ENCODE peak calls at places on chromosomes 5 and 9, in five cellular contexts. Y is fibroblast of pulmonary artery, W is fibroblast of lung, Z is A549, I is right lobe of liver. M is an unnamed sample.

GRCh38 chr5:179765400-179765799 is 28.4 kb upstream of the LTC4S start:
- DNase-seq in I (no peak), Z (peak), W (peak), Y (peak), M (no peak)

GRCh38 chr9:93869863-93870262 is 85.3 kb downstream of the BARX1 start:
- DNase-seq in I (no peak), W (no peak), Z (no peak), Y (no peak), M (no peak)

GRCh38 chr9:7115606-7116005 is 357.8 kb downstream of the KDM4C start:
- DNase-seq in I (no peak), W (no peak), Z (no peak), Y (peak), M (no peak)

GRCh38 chr5:35129276-35129675 is 81.5 kb upstream of the AGXT2 start:
- DNase-seq in W (peak), Z (no peak), I (no peak), Y (peak), M (no peak)

GRCh38 chr5:53970510-53970909 is 339.9 kb downstream of the ARL15 start:
- DNase-seq in W (no peak), I (no peak), Y (no peak), Z (no peak), M (no peak)

GRCh38 chr5:176693477-176693851 is 46.2 kb downstream of the TSPAN17 start:
- DNase-seq in Z (no peak), I (no peak), Y (peak), W (no peak), M (no peak)

GRCh38 chr5:141513627-141514329 is 24.9 kb downstream of the PCDHGC5 start:
- DNase-seq in W (peak), Y (peak), I (peak), Z (no peak), M (peak)

GRCh38 chr5:80569086-80569960 is 757 bp downstream of the ANKRD34B start:
- DNase-seq in I (no peak), Y (no peak), Z (no peak), W (no peak), M (no peak)

GRCh38 chr5:97133106-97133505 is 9.3 kb downstream of the LIX1 start:
- DNase-seq in Y (peak), Z (no peak), W (no peak), I (no peak), M (no peak)

GRCh38 chr5:73630760-73631159 is 4.8 kb downstream of the ARHGEF28 start:
- DNase-seq in I (no peak), W (no peak), Y (no peak), Z (no peak), M (no peak)

GRCh38 chr9:114611516-114612271 is 603 bp downstream of the TMEM268 start:
- DNase-seq in W (peak), Z (peak), I (peak), Y (peak), M (peak)

GRCh38 chr5:153902026-153902425 is 136.7 kb downstream of the FAM114A2 start:
- DNase-seq in Z (no peak), W (no peak), I (no peak), Y (no peak), M (no peak)

GRCh38 chr5:113489299-113489698 is 1.0 kb upstream of the MCC start:
- DNase-seq in Y (peak), I (no peak), Z (peak), W (peak), M (peak)

GRCh38 chr9:83936523-83936922 is 15.3 kb upstream of the KIF27 start:
- DNase-seq in W (no peak), Y (no peak), I (no peak), Z (no peak), M (no peak)

GRCh38 chr9:130137081-130137869 is 34.9 kb upstream of the NCS1 start:
- DNase-seq in W (peak), I (no peak), Y (no peak), Z (no peak), M (no peak)

GRCh38 chr5:54171645-54172384 is 138.6 kb downstream of the ARL15 start:
- DNase-seq in Z (no peak), Y (peak), W (peak), I (peak), M (peak)

GRCh38 chr5:42499016-42499415 is 75.8 kb downstream of the GHR start:
- DNase-seq in W (no peak), I (no peak), Y (no peak), Z (no peak), M (no peak)

GRCh38 chr5:75886706-75887105 is 169.5 kb upstream of the POC5 start:
- DNase-seq in W (no peak), Y (peak), I (no peak), Z (no peak), M (no peak)

GRCh38 chr9:36898621-36899020 is 135.4 kb downstream of the PAX5 start:
- DNase-seq in Y (no peak), I (no peak), Z (no peak), W (no peak), M (no peak)

GRCh38 chr9:12819436-12820185 is 44.8 kb downstream of the LURAP1L start:
- DNase-seq in Z (peak), Y (no peak), I (no peak), W (no peak), M (peak)

GRCh38 chr9:130433168-130433946 is 11.4 kb upstream of the ASS1 start:
- DNase-seq in W (peak), I (peak), Y (peak), Z (peak), M (no peak)

GRCh38 chr5:66342316-66342715 is 198.2 kb downstream of the SREK1 start:
- DNase-seq in I (no peak), W (no peak), Z (no peak), Y (no peak), M (no peak)

GRCh38 chr9:93463638-93464248 is 10.4 kb upstream of the FAM120AOS start:
- DNase-seq in Y (no peak), W (no peak), I (no peak), Z (no peak), M (no peak)

GRCh38 chr5:77550416-77550815 is 58.3 kb upstream of the WDR41 start:
- DNase-seq in Z (no peak), W (no peak), I (no peak), Y (peak), M (no peak)

GRCh38 chr5:175306381-175306780 is 137.6 kb downstream of the DRD1 start:
- DNase-seq in Y (no peak), W (no peak), Z (peak), I (no peak), M (no peak)

GRCh38 chr5:74538206-74538661 is 102.3 kb downstream of the ENC1 start:
- DNase-seq in I (peak), Y (peak), W (peak), Z (peak), M (no peak)

GRCh38 chr9:26263451-26263850 is 585.2 kb upstream of the TUSC1 start:
- DNase-seq in Y (no peak), Z (no peak), I (no peak), W (no peak), M (peak)

GRCh38 chr5:55533806-55534435 is 843 bp downstream of the PLPP1 start:
- DNase-seq in Y (peak), I (no peak), W (peak), Z (peak), M (peak)

GRCh38 chr5:124457101-124457500 is 289.3 kb downstream of the ZNF608 start:
- DNase-seq in I (no peak), Z (no peak), Y (no peak), W (no peak), M (no peak)

GRCh38 chr5:154753792-154754191 is 1.4 kb upstream of the LARP1 start:
- DNase-seq in W (peak), Y (peak), Z (peak), I (no peak), M (no peak)

GRCh38 chr5:96427823-96428222 is 5.2 kb downstream of the PCSK1 start:
- DNase-seq in Z (no peak), W (peak), I (no peak), Y (peak), M (no peak)

GRCh38 chr9:122904466-122904822 is 715 bp downstream of the RC3H2 start:
- DNase-seq in Z (peak), I (peak), W (peak), Y (peak), M (peak)

GRCh38 chr5:141430332-141431113 is at the start of gene PCDHGA12:
- DNase-seq in I (no peak), Z (peak), Y (peak), W (peak), M (peak)

GRCh38 chr9:112711050-112711689 is 6.7 kb downstream of the INIP start:
- DNase-seq in W (peak), Z (peak), Y (peak), I (no peak), M (no peak)

GRCh38 chr5:169742773-169743296 is 105.8 kb downstream of the DOCK2 start:
- DNase-seq in I (no peak), Z (no peak), Y (peak), W (peak), M (no peak)

GRCh38 chr5:43409809-43410271 is 2.4 kb downstream of the CCL28 start:
- DNase-seq in W (no peak), I (no peak), Z (no peak), Y (no peak), M (no peak)

GRCh38 chr9:106758911-106759310 is 104.1 kb upstream of the ZNF462 start:
- DNase-seq in Y (no peak), I (no peak), W (no peak), Z (no peak), M (peak)

GRCh38 chr5:74174366-74174765 is 466.2 kb downstream of the ENC1 start:
- DNase-seq in Z (no peak), W (no peak), Y (no peak), I (no peak), M (no peak)

GRCh38 chr9:69919461-69920061 is 98.9 kb downstream of the CFAP95 start:
- DNase-seq in W (peak), Y (peak), I (no peak), Z (peak), M (peak)

GRCh38 chr9:69922646-69923045 is 102.0 kb downstream of the CFAP95 start:
- DNase-seq in Y (no peak), Z (no peak), W (no peak), I (no peak), M (no peak)

GRCh38 chr9:69916950-69917349 is 96.3 kb downstream of the CFAP95 start:
- DNase-seq in W (no peak), Y (no peak), I (no peak), Z (no peak), M (no peak)

GRCh38 chr9:69923972-69924371 is 103.4 kb downstream of the CFAP95 start:
- DNase-seq in Z (no peak), Y (no peak), I (no peak), W (no peak), M (no peak)

DNA sequence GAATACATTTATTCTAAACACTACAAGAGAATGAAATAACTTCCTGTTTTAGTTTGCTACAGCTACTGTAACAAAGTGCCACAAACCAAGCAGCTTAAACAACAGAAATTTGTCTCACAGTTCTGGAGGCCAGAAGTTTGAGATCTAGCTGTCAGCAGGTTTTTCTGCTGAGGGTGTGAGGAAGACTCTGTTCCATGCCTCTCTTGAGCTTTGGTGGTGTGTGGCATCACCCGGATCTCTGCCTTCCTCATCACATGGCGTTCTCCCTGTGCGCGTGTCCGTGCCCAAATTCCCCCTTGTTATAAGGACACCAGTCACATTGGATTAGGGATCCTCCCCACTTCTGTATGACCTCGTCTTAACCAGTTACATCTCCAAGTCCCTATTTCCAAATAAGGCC is 97.7 kb downstream of the CFAP95 start:
- DNase-seq in Z (no peak), Y (no peak), I (no peak), W (no peak), M (no peak)
- TF ChIP-seq CTCF in Z (no peak), Y (no peak), I (no peak), W (no peak), M (no peak)

GRCh38 chr9:109705515-109705914 is 74.5 kb upstream of the PALM2AKAP2 start:
- DNase-seq in Z (peak), Y (peak), W (peak), I (no peak), M (no peak)
- TF ChIP-seq CTCF in Z (no peak), Y (peak), W (no peak), I (peak), M (no peak)

DNA sequence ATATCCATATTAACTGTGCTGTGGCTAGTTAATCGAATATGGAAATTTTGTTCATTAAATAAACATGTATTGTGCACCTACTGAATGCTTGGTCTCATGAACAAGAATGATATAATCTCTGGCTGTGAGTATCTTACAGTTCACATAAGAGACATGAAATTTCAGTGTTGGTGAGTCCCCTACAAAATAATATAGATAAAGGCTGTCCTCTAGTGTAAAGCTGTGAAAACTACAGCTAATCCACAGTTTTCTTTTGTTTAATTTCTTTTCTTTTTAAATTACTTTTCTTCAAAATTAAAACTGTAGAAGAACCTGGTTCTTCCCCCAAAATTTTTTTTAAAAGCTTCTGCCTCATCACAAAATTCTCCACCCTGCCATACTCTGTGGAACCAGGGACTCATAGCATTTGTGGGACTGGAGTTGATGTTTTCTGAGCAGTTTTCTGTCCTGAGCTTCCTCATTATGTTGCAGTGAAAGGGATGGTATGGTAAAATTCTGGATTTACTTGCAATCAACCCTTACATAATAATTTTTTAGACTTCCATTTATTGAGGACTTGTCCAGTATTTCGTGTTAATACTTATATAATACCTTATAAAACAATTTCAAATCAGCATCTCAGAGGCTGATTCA is 135.0 kb downstream of the STK32A start:
- DNase-seq in W (peak), Z (peak), I (no peak), Y (peak), M (no peak)
- TF ChIP-seq CTCF in W (peak), Z (peak), I (peak), Y (peak), M (peak)

GRCh38 chr9:79569814-79570448 is 1.8 kb upstream of the TLE4 start:
- DNase-seq in Y (no peak), Z (no peak), I (no peak), W (no peak), M (no peak)

GRCh38 chr9:79570449-79571308 is 1.1 kb upstream of the TLE4 start:
- DNase-seq in W (peak), Y (peak), Z (peak), I (peak), M (peak)

GRCh38 chr9:79567671-79568098 is 4.1 kb upstream of the TLE4 start:
- DNase-seq in W (no peak), I (no peak), Z (peak), Y (no peak), M (no peak)

GRCh38 chr9:79571309-79572031 is at the start of gene TLE4:
- DNase-seq in I (peak), Y (peak), W (peak), Z (peak), M (peak)

DNA sequence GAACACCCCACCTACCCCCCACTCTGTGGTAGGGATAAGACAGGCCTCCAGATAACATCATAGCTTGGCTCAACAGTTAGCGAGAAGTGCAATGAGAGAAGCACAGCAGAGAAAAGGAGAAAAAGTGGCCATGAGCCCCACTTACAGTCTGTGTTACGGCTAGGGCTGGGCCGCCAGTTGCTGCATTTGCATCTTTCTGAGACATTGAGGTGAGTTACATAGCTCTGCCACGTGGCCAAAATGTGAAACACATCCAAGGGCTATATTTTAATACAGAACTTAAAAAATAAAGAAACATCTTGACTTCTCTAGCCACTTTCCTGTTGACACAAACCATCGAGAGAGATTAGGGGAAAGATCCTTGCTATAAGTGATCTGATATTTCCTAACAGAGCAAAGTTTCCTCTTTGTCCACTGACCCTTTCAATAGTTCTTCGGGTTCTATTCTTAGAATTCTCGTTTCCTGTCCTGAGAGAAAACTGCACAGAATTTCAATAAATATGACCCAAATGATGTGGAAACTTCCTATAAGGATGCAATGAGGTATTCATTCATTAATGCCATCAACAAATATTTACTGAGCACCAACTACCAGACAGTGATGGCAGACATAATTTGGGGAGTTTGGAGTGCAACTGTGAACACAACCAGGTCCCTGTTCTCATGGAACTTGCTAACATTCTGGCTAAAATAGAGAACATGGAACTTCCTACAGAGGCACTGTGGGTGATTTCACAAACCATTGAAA is 3.3 kb upstream of the TLE4 start:
- DNase-seq in I (no peak), W (no peak), Y (no peak), Z (peak), M (peak)
- TF ChIP-seq CTCF in I (no peak), W (no peak), Y (no peak), Z (no peak), M (peak)

DNA sequence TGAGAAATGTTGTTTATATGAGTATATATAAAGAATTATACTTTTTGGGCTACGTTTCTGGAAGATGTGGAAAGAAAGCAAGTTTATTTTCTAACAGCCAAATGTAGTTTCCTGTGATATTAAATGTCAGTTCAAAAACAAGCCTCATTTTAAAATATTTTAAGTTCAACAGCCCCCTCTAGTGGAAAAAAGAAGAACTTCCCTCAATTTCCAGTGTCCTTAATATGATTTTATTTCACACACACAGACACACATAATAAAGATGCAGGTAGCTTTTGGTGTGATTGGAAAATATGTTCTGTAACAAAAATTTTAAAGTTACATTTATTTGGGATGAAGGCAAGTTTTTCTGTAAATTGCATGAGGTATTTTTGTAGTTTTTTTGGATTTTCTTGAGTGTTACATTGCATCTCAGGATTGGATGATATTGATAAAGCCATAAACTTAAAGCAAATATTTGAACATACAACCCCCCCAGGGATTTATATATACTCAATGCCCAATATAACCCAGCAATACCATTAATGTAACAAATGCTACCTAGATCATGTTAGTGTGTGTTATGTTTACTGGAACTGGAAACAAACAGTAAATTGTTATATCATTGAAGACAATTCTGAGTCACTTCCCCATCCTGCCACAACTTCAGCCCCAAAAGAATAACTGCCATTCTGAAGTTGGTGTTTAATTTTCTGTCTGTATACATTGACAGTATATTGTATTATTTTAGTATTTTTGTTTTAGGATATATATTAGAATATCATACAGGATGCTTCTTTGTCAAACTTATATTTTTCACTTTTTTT is 54.0 kb downstream of the CCDC171 start:
- DNase-seq in Z (peak), Y (peak), I (no peak), W (peak), M (peak)
- TF ChIP-seq CTCF in Z (peak), Y (peak), I (peak), W (peak), M (peak)

DNA sequence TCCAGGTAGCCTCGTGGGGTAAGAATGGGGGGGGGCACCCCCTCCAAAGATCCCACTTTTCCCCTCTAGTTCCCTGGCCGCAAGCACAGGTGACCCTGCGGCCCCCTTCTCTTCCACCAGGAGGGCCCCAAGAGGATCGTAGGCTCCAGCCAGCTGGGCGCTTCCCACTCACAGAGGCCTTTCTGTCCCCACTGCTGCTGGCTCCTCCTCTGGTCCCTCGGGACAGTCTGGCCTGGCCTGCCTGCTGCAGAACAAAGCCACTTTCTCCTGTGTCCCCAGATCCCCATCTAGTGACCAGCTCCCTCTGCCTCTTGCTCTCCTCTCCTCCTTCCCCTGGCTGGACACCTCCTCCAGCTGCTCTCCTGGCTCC is 534 bp upstream of the SAPCD2 start:
- DNase-seq in I (no peak), Y (no peak), W (no peak), Z (no peak), M (no peak)
- TF ChIP-seq CTCF in I (no peak), Y (no peak), W (no peak), Z (no peak), M (no peak)

GRCh38 chr9:4596165-4596922 is 65.8 kb upstream of the PLPP6 start:
- DNase-seq in Y (no peak), W (no peak), I (peak), Z (no peak), M (peak)
- TF ChIP-seq CTCF in Y (no peak), W (no peak), I (no peak), Z (no peak), M (no peak)